ENCODE peak calls at places on chromosomes 4 and X, in six cellular contexts. P is K562, Z is SK-N-SH, S is HepG2, Q is A549, G is H1. B is an unnamed sample.

GRCh38 chr4:10730019-10730418 is 45.5 kb upstream of the CLNK start:
- DNase-seq in G (no peak), Q (no peak), P (no peak), Z (no peak), S (no peak), B (peak; percentile 64)

GRCh38 chr4:86034616-86035015 is 325.2 kb downstream of the MAPK10 start:
- DNase-seq in S (no peak), Q (no peak), Z (no peak), P (no peak), G (no peak), B (no peak)

GRCh38 chr4:153448003-153448731 is 18.0 kb upstream of the TMEM131L start:
- DNase-seq in S (no peak), P (no peak), Z (peak; percentile 39), Q (no peak), G (no peak), B (no peak)

GRCh38 chrX:72003811-72004750 is 93.4 kb downstream of the NHSL2 start:
- DNase-seq in Q (no peak), Z (peak; percentile 48), G (peak; percentile 49), S (no peak), P (no peak), B (no peak)

GRCh38 chr4:74206088-74206826 is 48.3 kb downstream of the MTHFD2L start:
- DNase-seq in G (no peak), P (no peak), Z (no peak), S (no peak), Q (no peak), B (peak; percentile 46)

GRCh38 chrX:43106009-43106408 is 328.0 kb upstream of the PPP1R2C start:
- DNase-seq in Q (no peak), G (no peak), S (no peak), P (no peak), Z (no peak), B (no peak)

GRCh38 chrX:12480956-12481355 is 310.3 kb upstream of the PRPS2 start:
- DNase-seq in Q (no peak), P (no peak), G (no peak), S (no peak), Z (no peak), B (no peak)

GRCh38 chr4:16897991-16898827 is at the start of gene LDB2:
- DNase-seq in Z (peak; percentile 46), P (no peak), G (peak; percentile 54), Q (no peak), S (no peak), B (no peak)

GRCh38 chr4:120071192-120071795 is 4.6 kb upstream of the MAD2L1 start:
- DNase-seq in Z (peak; percentile 24), Q (peak; percentile 11), P (peak; percentile 25), G (no peak), S (peak; percentile 43), B (no peak)

GRCh38 chr4:113641025-113641431 is 120.5 kb downstream of the CAMK2D start:
- DNase-seq in S (peak; percentile 89), Q (no peak), Z (no peak), P (no peak), G (no peak), B (peak; percentile 53)

GRCh38 chrX:130714135-130714534 is 188.9 kb downstream of the ENOX2 start:
- DNase-seq in Z (no peak), Q (no peak), G (no peak), P (no peak), S (peak; percentile 59), B (no peak)

GRCh38 chr4:138308421-138308820 is 66.3 kb upstream of the SLC7A11 start:
- DNase-seq in Z (no peak), S (no peak), P (no peak), Q (no peak), G (no peak), B (no peak)

GRCh38 chr4:174204194-174204831 is 79.2 kb downstream of the FBXO8 start:
- DNase-seq in G (no peak), S (no peak), Z (peak; percentile 50), P (no peak), Q (no peak), B (no peak)

GRCh38 chr4:119865789-119866188 is 200.9 kb downstream of the MAD2L1 start:
- DNase-seq in Q (no peak), P (no peak), S (no peak), G (no peak), Z (no peak), B (no peak)

GRCh38 chr4:87807402-87807801 is 8.0 kb downstream of the IBSP start:
- DNase-seq in P (no peak), G (no peak), Q (no peak), S (no peak), Z (no peak), B (no peak)

DNA sequence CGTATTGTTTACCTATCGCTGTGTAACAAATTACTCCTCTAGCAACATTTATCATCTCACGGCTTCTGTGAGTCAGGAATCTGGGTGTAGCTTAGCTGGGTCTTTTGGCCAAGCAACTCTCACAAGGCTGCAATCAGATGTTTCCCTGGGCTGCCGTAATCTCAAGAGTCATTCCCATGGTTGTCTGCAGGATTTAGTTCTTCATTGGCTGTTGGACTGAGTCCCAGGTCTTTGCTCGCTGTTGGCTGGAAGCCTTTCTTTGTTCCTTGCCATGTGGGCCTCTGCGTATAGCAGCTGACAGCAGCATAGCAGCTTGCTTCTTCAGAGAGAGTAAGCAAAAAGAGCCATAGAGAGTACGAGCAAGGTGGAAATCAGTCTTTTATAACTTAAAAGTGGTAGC is 16.8 kb downstream of the POLR2B start:
- DNase-seq in G (no peak), P (no peak), Q (no peak), S (no peak), Z (no peak), B (no peak)
- TF ChIP-seq CHD2 in G (no peak), P (no peak), Q (no peak), S (no peak), Z (no peak), B (no peak)

DNA sequence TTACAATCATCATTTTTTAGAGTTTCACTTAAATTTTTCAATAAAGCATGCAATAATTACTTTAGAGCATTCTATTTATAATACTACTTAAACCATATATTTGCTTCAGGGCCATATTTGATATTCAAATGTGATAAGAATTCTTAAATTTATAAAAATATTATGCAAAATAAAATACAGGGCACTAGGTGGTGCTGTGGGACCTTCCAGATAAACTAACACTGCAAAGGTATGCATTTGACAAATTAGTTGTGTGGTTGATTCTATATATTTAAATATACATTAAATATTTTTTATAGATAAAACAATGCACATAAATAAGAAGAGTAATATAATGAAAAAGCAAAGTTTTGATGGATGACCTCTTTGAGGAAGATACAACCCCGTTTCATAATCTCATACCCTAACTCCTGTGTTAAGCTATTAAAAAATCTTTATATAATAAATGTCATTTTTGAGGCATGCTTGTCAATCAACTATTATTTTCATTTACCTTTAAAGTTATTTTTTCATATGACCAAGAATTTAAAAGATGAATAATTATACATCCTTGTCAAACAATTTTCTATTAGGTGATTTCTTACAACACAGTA is 128.4 kb downstream of the REELD1 start:
- DNase-seq in P (peak; percentile 20), G (no peak), Q (peak; percentile 2), Z (peak; percentile 32), S (no peak), B (no peak)
- TF ChIP-seq RFX5 in P (no peak), G (no peak), Q (no peak), Z (no peak), S (no peak), B (no peak)

DNA sequence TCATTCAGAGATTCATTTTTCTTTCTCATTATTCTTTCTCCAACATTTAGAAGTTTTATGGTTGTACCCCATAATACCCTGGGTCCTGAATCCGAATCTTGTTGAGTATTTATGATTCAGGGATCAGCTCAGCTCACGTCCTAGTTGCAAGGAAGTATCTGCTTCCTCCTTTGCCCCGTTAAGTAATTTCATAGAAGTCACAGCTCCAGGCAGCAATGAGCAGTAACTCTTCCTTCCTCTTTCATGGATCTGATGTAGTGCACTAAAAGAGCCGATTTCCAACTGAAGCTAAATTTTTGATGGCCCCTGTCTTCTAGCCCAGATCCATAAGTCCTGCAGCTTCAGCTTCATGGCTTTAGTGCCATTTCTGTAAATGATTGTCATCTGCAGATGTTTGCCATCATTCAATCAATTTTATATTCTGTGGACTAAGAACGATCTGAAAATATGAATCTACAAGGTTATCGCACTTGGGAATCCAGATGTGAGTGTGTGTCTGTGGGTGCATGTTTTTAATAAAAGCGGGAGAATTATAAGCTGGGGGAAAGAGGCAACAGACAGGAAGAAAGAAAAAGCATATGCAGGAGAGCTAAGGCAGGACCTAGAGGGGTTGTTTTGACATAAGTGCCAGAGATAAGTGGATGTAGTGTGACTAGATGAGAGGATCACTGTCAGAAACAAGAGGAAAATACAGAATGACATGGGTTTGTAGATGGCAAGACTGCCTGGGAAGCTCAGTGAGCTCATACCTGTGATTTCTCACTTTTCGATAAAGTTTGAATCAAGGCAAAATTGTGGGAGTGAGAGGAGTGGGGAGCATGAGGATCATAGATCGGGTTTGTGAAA is 17.5 kb downstream of the VEGFD start:
- DNase-seq in Q (no peak), P (no peak), G (no peak), S (no peak), Z (peak; percentile 45), B (no peak)
- TF ChIP-seq CHD2 in Q (no peak), P (no peak), G (no peak), S (no peak), Z (no peak), B (no peak)

DNA sequence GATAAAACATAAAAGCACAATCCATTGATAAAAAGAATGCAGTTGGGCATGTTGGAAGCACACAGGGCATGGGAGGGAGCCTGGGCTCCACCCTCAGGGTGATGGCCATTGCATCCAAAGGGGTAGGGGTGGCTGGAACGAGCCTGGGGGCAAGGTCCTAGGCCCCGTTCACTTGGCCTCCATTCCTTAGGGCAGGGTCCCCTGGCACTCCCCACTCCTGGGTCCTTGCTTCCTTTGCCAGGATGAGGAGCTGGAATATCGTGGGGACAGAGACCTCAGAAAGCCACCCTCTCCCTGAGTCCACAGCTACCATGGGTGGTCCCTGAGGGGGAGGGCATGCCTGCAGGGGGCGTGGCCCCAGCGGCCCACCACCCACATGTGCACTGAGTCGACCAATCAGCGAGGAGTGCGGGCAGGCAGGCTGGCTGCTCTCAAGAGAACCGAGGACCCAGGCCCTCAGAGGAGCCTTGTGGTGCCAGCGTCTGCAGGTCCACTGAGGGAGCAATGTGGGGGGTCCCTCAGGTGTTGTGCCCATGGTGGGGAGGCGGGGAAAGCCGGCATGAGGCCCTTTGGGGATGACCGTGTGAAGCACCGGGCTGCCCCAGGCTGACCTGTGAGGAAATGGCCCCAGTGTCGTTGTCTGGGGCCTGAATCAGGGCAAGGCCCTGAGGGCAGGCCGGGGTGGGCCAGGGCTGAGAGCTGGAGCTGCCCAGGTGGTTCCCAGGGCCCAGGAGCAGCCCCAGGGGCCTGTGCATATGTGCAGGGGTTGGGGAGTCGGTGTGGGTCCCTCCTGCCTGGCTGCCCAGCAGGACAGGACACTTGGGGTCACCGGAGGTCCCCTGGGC is 78.6 kb upstream of the AMELX start:
- DNase-seq in G (no peak), Q (no peak), P (no peak), Z (peak; percentile 11), S (no peak), B (no peak)
- TF ChIP-seq RFX5 in G (no peak), Q (no peak), P (no peak), Z (no peak), S (no peak), B (no peak)

DNA sequence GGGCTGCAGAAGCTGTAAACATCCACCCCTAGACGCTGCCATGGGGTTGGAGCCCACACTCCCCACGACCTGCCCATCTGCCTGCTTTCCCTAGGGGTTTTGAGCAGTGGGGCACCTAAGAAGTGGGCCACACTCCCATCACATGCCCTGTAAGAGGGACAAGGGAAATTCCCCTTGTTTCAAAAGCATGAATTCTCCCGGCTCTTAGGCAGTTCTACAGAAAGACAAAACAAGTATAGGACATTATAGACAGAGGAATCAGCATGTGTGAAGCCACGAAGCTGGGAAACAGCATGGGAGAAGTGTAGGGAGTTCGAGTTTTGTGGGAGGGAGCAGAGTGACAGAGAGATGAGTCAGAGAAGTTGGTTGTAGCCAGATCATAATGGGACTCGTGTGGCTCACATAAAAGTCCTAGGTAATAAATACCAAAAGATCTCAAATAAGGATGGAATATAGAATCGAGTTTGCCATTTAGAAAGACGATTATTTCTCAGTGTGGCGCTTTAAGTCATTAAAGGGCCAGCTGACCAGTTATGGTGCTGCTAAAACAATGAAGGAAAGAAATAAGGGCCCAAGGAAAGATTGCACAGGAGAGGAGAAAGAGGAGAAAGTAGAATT is 23.9 kb downstream of the APOO start:
- DNase-seq in S (peak; percentile 31), G (no peak), P (peak; percentile 36), Z (no peak), Q (peak; percentile 79), B (no peak)
- TF ChIP-seq CHD2 in S (no peak), G (no peak), P (no peak), Z (no peak), Q (no peak), B (no peak)